ENCODE peak calls at places on chromosome 2, in six cellular contexts. I is left ventricle myocardium inferior; T is CD8-positive, alpha-beta T cell; V is activated CD8-positive, alpha-beta T cell treated with anti-CD3 and anti-CD28 coated beads for 36 hours; A is GM06990; K is epithelial cell of esophagus. H is an unnamed sample.

GRCh38 chr2:55595536-55595935 is 21.9 kb downstream of the PPP4R3B start:
- DNase-seq in I (no peak), T (no peak), V (no peak), A (no peak), K (no peak), H (no peak)

GRCh38 chr2:137689549-137689948 is 274.7 kb upstream of the HNMT start:
- DNase-seq in I (no peak), T (no peak), V (no peak), A (no peak), K (no peak), H (no peak)

GRCh38 chr2:54924121-54924520 is 126.1 kb downstream of the RTN4 start:
- DNase-seq in I (no peak), T (no peak), V (no peak), A (no peak), K (no peak), H (no peak)

GRCh38 chr2:114496959-114497358 is 54.5 kb downstream of the DPP10 start:
- DNase-seq in I (no peak), T (no peak), V (no peak), A (no peak), K (no peak), H (no peak)

GRCh38 chr2:156890498-156891148 is 366.9 kb upstream of the GALNT5 start:
- DNase-seq in I (no peak), T (no peak), V (no peak), A (no peak), K (no peak), H (no peak)

GRCh38 chr2:27198627-27199026 is 13.2 kb upstream of the ATRAID start:
- DNase-seq in I (no peak), T (no peak), V (no peak), A (no peak), K (no peak), H (no peak)

GRCh38 chr2:53818854-53819435 is 32.1 kb downstream of the ERLEC1 start:
- DNase-seq in I (no peak), T (no peak), V (no peak), A (no peak), K (no peak), H (no peak)

GRCh38 chr2:221097568-221097915 is 474.6 kb downstream of the EPHA4 start:
- DNase-seq in I (no peak), T (no peak), V (no peak), A (no peak), K (peak; percentile 88), H (no peak)

GRCh38 chr2:96091141-96091710 is 25.1 kb downstream of the ADRA2B start:
- DNase-seq in I (peak; percentile 13), T (no peak), V (no peak), A (no peak), K (no peak), H (peak; percentile 8)

GRCh38 chr2:101149241-101150192 is 1.7 kb downstream of the TBC1D8 start:
- DNase-seq in I (peak; percentile 20), T (no peak), V (no peak), A (no peak), K (peak; percentile 43), H (no peak)

GRCh38 chr2:239911630-239912071 is 113.5 kb downstream of the NDUFA10 start:
- DNase-seq in I (no peak), T (no peak), V (no peak), A (no peak), K (no peak), H (no peak)

GRCh38 chr2:47437287-47437686 is 34.3 kb downstream of the MSH2 start:
- DNase-seq in I (no peak), T (no peak), V (no peak), A (no peak), K (peak; percentile 51), H (peak; percentile 26)

GRCh38 chr2:109293663-109294062 is 164.7 kb downstream of the SH3RF3 start:
- DNase-seq in I (no peak), T (no peak), V (no peak), A (no peak), K (no peak), H (no peak)

GRCh38 chr2:203683932-203684556 is 22.4 kb upstream of the CD28 start:
- DNase-seq in I (no peak), T (no peak), V (peak; percentile 73), A (peak; percentile 33), K (peak; percentile 97), H (peak; percentile 63)

GRCh38 chr2:144374163-144374661 is 145.7 kb downstream of the ZEB2 start:
- DNase-seq in I (no peak), T (no peak), V (no peak), A (peak; percentile 62), K (peak; percentile 24), H (peak; percentile 23)

GRCh38 chr2:84085562-84085961 is 373.5 kb downstream of the SUCLG1 start:
- DNase-seq in I (no peak), T (no peak), V (no peak), A (no peak), K (no peak), H (no peak)

GRCh38 chr2:33497177-33497787 is 20.8 kb downstream of the RASGRP3 start:
- DNase-seq in I (no peak), T (no peak), V (no peak), A (peak; percentile 78), K (no peak), H (peak; percentile 47)

GRCh38 chr2:220744861-220745260 is 827.2 kb downstream of the EPHA4 start:
- DNase-seq in I (no peak), T (no peak), V (no peak), A (no peak), K (no peak), H (no peak)

DNA sequence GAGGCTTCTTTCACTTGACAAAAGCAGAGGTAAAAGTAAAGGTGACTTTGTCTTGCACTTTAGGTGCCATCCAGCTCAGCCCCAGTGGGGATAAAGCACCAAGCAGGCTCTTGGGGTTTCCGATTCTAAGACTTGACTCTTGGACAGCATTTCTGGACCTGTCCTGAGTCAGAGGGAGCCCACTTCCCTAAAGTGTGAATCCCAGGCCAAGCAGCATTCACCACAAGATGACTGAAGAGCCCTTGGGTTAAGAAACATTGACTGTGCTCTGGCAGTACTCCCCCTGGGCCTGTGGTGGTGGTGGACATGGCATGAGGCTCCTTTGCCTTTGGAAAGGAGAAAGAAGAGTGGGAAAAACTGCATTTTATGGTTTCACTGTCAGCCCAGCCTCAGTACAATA is 638.0 kb upstream of the VRK2 start:
- DNase-seq in I (no peak), T (no peak), V (no peak), A (no peak), K (no peak), H (no peak)
- TF ChIP-seq CTCF in I (no peak), T (no peak), V (no peak), A (no peak), K (no peak), H (no peak)

DNA sequence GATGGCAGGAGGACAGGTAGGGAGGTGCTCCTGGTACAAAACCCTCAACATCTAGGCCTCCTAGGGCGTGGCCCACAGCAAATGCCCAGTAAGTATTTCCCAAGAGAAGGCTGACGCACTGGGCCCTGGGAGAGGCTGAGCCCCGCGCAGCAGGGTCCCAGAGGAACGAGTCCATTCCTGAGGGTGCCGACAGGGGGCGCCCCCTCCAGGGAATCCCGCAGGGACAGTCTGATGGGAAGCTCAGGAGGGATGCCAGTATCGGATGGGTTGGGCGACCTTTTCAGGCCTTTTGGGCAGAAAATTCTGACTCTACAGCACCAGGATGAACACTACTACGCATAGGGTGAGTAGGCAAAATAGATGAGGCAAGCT is 8.8 kb downstream of the BOLA3 start:
- DNase-seq in I (no peak), T (no peak), V (no peak), A (no peak), K (no peak), H (no peak)
- TF ChIP-seq CTCF in I (peak; percentile 9), T (no peak), V (no peak), A (peak; percentile 10), K (peak; percentile 10), H (no peak)

GRCh38 chr2:68719912-68720311 is 14.7 kb upstream of the ARHGAP25 start:
- DNase-seq in I (no peak), T (no peak), V (peak; percentile 42), A (no peak), K (no peak), H (no peak)

GRCh38 chr2:68721482-68722071 is 13.0 kb upstream of the ARHGAP25 start:
- DNase-seq in I (no peak), T (peak; percentile 16), V (peak; percentile 53), A (no peak), K (no peak), H (no peak)

GRCh38 chr2:68720665-68721064 is 13.9 kb upstream of the ARHGAP25 start:
- DNase-seq in I (no peak), T (no peak), V (no peak), A (no peak), K (no peak), H (no peak)

GRCh38 chr2:68726100-68726499 is 8.5 kb upstream of the ARHGAP25 start:
- DNase-seq in I (no peak), T (no peak), V (no peak), A (no peak), K (no peak), H (no peak)

DNA sequence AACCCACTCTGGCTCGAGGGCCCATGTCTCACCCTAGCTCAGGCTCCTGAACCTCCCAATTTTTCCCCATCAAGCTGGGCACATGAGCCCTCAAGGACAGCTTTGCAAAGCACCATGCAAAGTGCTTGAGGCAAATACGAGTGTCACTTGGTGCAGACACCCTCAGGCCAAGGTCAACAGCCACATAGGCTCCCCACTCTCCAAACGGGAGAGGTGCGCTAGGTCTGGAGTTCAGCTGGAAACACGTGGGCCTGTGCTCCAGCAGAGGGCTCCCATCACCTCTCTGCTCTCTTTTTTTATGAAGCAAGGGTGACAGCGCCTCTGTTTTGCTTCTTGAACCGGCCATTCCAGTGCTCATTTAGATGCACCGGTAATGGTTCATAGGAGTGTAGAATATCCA is 11.9 kb upstream of the ARHGAP25 start:
- DNase-seq in I (no peak), T (no peak), V (no peak), A (no peak), K (no peak), H (no peak)
- TF ChIP-seq CTCF in I (no peak), T (no peak), V (no peak), A (peak; percentile 25), K (no peak), H (no peak)

DNA sequence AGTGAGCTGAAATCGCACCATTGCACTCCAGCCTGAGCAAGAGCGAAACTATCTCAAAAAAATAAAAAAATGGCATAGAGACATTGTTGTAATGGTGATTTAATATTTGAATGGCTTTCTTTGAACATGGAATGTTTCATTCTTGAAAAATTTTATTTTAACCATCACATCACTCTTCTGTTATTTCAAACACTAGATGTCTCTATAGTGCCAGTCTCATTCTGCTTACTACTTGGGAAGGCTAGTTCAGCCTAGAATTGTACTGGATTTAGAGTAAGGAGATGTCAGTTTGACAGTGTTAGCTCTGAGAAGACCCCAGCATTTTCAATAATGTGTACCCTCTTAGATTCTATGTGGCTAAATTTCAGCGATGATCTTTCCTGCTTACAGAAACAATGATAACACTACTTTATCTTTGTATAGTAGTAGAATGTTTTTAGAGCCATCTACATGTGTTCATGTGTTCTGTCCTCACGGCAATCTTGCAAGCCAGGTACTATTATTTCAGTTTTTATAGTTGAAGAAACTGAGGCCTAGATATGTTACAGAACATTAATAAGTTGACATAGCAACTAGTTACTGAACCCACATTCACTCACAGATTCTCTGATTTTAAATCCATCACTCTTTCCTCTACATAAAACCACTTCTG is 142.9 kb upstream of the ZSWIM2 start:
- DNase-seq in I (no peak), T (no peak), V (no peak), A (no peak), K (no peak), H (no peak)
- TF ChIP-seq CTCF in I (peak; percentile 27), T (no peak), V (no peak), A (no peak), K (no peak), H (no peak)

DNA sequence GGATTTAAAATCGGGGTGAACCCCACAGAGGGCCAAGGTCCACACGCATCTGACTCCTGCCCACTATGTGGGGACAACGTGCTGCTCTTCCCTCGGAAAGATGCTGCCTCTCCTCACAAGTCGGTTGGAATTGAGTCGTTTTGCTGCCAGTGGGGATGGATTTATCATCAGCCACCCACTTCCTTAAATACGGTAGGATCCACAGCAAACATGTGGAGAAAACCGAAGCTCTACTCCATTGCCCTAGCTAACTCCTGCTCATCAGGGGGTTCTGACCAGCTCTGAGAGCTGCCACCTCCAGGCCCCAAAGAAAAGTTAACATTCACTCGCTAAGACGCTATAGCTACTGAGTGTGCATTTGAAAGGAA is 80.9 kb downstream of the CHRNA1 start:
- DNase-seq in I (no peak), T (no peak), V (peak; percentile 40), A (no peak), K (peak; percentile 19), H (peak; percentile 44)
- TF ChIP-seq CTCF in I (no peak), T (no peak), V (no peak), A (peak; percentile 21), K (peak; percentile 11), H (peak; percentile 29)

H was measured in GM10248.